ENCODE peak calls at places on chromosomes 13 and 19, in eight cellular contexts. X is stomach; Z is small intestine; Y is A673; C is prostate gland; N is substantia nigra; U is IMR-90; Q is CD4-positive, alpha-beta T cell. O is an unnamed sample.
A peak's percentile ranks its signal among the peaks of the same experiment; 100 is the strongest.

GRCh38 chr13:75800545-75800944 is 164.4 kb downstream of the LMO7 start:
- DNase-seq in C (no peak), X (no peak), Y (no peak), U (no peak), Q (no peak), Z (no peak), N (no peak), O (no peak)

GRCh38 chr13:29758591-29759114 is 91.8 kb downstream of the UBL3 start:
- DNase-seq in N (no peak), Z (peak; percentile 26), C (no peak), X (peak; percentile 35), U (no peak), Q (peak; percentile 25), Y (no peak), O (no peak)

GRCh38 chr13:56561327-56561726 is 579.4 kb upstream of the PRR20A start:
- DNase-seq in Y (peak; percentile 51), Z (no peak), C (no peak), Q (no peak), X (no peak), U (no peak), N (no peak), O (no peak)

GRCh38 chr19:29663861-29664752 is 1.2 kb upstream of the PLEKHF1 start:
- DNase-seq in Z (no peak), Q (no peak), U (peak; percentile 33), X (no peak), C (peak; percentile 64), N (no peak), Y (no peak), O (no peak)

GRCh38 chr13:113800576-113800926 is 41.5 kb downstream of the TMEM255B start:
- DNase-seq in N (no peak), Z (no peak), Q (no peak), C (no peak), X (no peak), U (no peak), Y (no peak), O (no peak)

GRCh38 chr19:10871711-10872550 is 578 bp downstream of the CARM1 start:
- DNase-seq in Q (peak; percentile 15), U (no peak), C (no peak), X (peak; percentile 41), Z (peak; percentile 33), N (no peak), Y (peak; percentile 65), O (peak; percentile 14)

GRCh38 chr19:3573162-3573857 is 566 bp downstream of the HMG20B start:
- DNase-seq in X (peak; percentile 33), C (no peak), Y (no peak), Q (no peak), Z (no peak), N (no peak), U (no peak), O (no peak)

GRCh38 chr13:96958286-96958891 is 35.9 kb downstream of the OXGR1 start:
- DNase-seq in Z (peak; percentile 50), Q (no peak), C (peak; percentile 11), N (no peak), Y (peak; percentile 59), X (peak; percentile 27), U (peak; percentile 13), O (no peak)

GRCh38 chr19:29841559-29842367 is 30.0 kb downstream of the CCNE1 start:
- DNase-seq in Y (peak; percentile 13), X (no peak), N (no peak), Q (no peak), C (no peak), U (peak; percentile 57), Z (peak; percentile 56), O (no peak)

GRCh38 chr13:68234278-68234677 is 1004.1 kb upstream of the PCDH9 start:
- DNase-seq in X (no peak), Q (no peak), U (no peak), N (no peak), C (no peak), Y (no peak), Z (no peak), O (no peak)

GRCh38 chr13:38024431-38024830 is 154.9 kb upstream of the TRPC4 start:
- DNase-seq in X (no peak), Q (no peak), U (no peak), C (no peak), Y (peak; percentile 43), N (no peak), Z (no peak), O (no peak)

GRCh38 chr13:25881946-25882574 is 169.8 kb downstream of the SHISA2 start:
- DNase-seq in Z (no peak), U (no peak), X (no peak), C (no peak), Q (no peak), N (no peak), Y (peak; percentile 92), O (no peak)

GRCh38 chr13:24271611-24272451 is 37.5 kb upstream of the C1QTNF9 start:
- DNase-seq in X (peak; percentile 70), Q (peak; percentile 49), U (peak; percentile 76), Y (peak; percentile 78), Z (peak; percentile 72), C (no peak), N (peak; percentile 37), O (no peak)

GRCh38 chr13:44278164-44278563 is 95.5 kb upstream of the SERP2 start:
- DNase-seq in C (no peak), X (no peak), Z (no peak), Q (no peak), N (no peak), U (no peak), Y (peak; percentile 11), O (no peak)

GRCh38 chr19:28137772-28138171 is 1075.2 kb downstream of the UQCRFS1 start:
- DNase-seq in Z (no peak), C (no peak), Q (no peak), X (no peak), Y (no peak), U (no peak), N (no peak), O (no peak)

GRCh38 chr13:113429608-113429985 is 23.7 kb downstream of the ADPRHL1 start:
- DNase-seq in C (no peak), N (no peak), Q (no peak), X (no peak), Z (no peak), Y (no peak), U (no peak), O (no peak)

GRCh38 chr19:44548736-44549135 is 19.3 kb upstream of the CEACAM20 start:
- DNase-seq in C (no peak), Y (no peak), U (peak; percentile 51), N (no peak), Z (no peak), Q (no peak), X (no peak), O (no peak)

GRCh38 chr19:10500247-10500592 is 2.9 kb downstream of the KEAP1 start:
- DNase-seq in N (no peak), C (no peak), Z (no peak), Y (no peak), U (no peak), Q (no peak), X (no peak), O (no peak)

GRCh38 chr19:53782698-53783097 is 41.4 kb downstream of the NLRP12 start:
- DNase-seq in U (no peak), Y (no peak), Q (no peak), Z (no peak), N (no peak), X (no peak), C (no peak), O (no peak)

DNA sequence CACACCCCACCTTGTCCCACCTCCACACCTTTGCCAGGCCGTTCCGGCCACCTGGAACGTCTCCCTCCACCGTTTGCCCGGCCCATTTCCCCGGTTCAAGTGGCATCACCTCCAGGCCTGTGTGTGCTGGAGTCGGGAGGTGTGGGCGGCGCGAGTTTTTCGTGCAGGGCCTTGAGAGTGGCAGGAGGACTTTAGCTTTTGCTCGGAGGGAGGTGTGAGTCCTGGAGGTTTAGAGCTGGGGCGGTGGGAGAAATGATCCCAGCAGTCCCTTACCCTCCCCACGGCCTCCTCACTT is 4.3 kb upstream of the PALM start:
- DNase-seq in X (no peak), Q (no peak), C (no peak), N (no peak), U (no peak), Y (no peak), Z (no peak), O (no peak)
- H3K27ac ChIP-seq in X (no peak overlapping the region), Q (no peak overlapping the region), C (no peak overlapping the region), N (no peak overlapping the region), U (no peak overlapping the region), Y (no peak overlapping the region), Z (no peak overlapping the region), O (no peak overlapping the region)

GRCh38 chr19:49486710-49487276 is 615 bp upstream of the RPL13A start:
- DNase-seq in Z (no peak), Q (no peak), U (no peak), C (no peak), X (no peak), Y (no peak), N (no peak), O (no peak)
- H3K27ac ChIP-seq in Z (peak overlapping the region; percentile 78), Q (peak overlapping the region; percentile 60), U (peak overlapping the region; percentile 64), C (peak overlapping the region; percentile 78), X (peak overlapping the region; percentile 78), Y (peak overlapping the region; percentile 97), N (peak overlapping the region; percentile 91), O (peak overlapping the region; percentile 91)

DNA sequence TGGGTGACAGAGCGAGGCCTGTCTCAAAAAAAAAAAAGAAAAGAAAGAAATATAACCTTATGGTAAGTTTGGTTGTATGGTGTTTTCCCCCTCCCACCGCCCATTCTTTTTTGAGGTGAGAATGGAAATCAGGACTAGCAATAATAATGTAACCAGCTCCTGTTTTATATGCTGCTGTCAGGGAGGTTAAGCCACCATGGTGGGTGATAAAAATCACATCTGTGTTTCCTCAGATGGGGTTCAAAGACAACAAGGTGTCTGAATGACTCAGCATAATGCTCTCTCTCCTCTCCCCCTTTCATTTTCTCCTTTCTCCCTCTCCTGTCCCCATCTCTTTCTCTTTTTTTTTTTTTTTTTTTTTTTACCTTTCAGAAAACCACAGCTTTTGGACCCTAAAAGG is 28.3 kb upstream of the GARRE1 start:
- DNase-seq in X (no peak), Q (no peak), U (no peak), N (no peak), Z (no peak), C (no peak), Y (no peak), O (no peak)
- H3K27ac ChIP-seq in X (no peak overlapping the region), Q (no peak overlapping the region), U (peak overlapping the region; percentile 40), N (peak overlapping the region; percentile 6), Z (no peak overlapping the region), C (no peak overlapping the region), Y (peak overlapping the region; percentile 69), O (no peak overlapping the region)

GRCh38 chr13:41059466-41059865 is 1.8 kb upstream of the WBP4 start:
- DNase-seq in C (no peak), Q (no peak), U (peak; percentile 11), X (no peak), N (no peak), Y (peak; percentile 35), Z (peak; percentile 24), O (no peak)

GRCh38 chr13:41058229-41059070 is 2.9 kb upstream of the WBP4 start:
- DNase-seq in Y (no peak), Z (peak; percentile 24), Q (no peak), N (no peak), U (peak; percentile 4), X (no peak), C (no peak), O (no peak)

GRCh38 chr13:41054919-41055619 is 6.2 kb upstream of the WBP4 start:
- DNase-seq in C (no peak), Q (no peak), N (no peak), X (no peak), Y (peak; percentile 49), Z (no peak), U (no peak), O (no peak)

GRCh38 chr13:41056194-41056593 is 5.1 kb upstream of the WBP4 start:
- DNase-seq in Y (no peak), Z (no peak), N (no peak), C (no peak), X (no peak), U (no peak), Q (no peak), O (no peak)

GRCh38 chr13:41056996-41057711 is 4.2 kb upstream of the WBP4 start:
- DNase-seq in N (no peak), Z (peak; percentile 63), X (no peak), U (no peak), Y (no peak), C (no peak), Q (no peak), O (no peak)
- H3K27ac ChIP-seq in N (no peak overlapping the region), Z (no peak overlapping the region), X (peak overlapping the region; percentile 11), U (no peak overlapping the region), Y (no peak overlapping the region), C (no peak overlapping the region), Q (no peak overlapping the region), O (no peak overlapping the region)